ENCODE peak calls at places on chromosome 17, in four cellular contexts. Y is H1, G is GM12891, H is HepG2. V is an unnamed sample.

GRCh38 chr17:65407017-65407416 is 154.4 kb downstream of the AXIN2 start:
- DNase-seq in H (no peak), G (no peak), Y (no peak), V (no peak)

GRCh38 chr17:6546069-6546718 is 10.2 kb downstream of the PITPNM3 start:
- DNase-seq in Y (no peak), G (no peak), H (no peak), V (no peak)

GRCh38 chr17:37107406-37108083 is 158.8 kb downstream of the AATF start:
- DNase-seq in H (no peak), Y (no peak), G (no peak), V (no peak)

GRCh38 chr17:11140028-11140427 is 101.0 kb upstream of the SHISA6 start:
- DNase-seq in G (no peak), Y (no peak), H (no peak), V (no peak)

GRCh38 chr17:73613271-73613941 is 30.8 kb downstream of the SDK2 start:
- DNase-seq in G (no peak), H (no peak), Y (peak; percentile 62), V (no peak)

GRCh38 chr17:66221343-66221742 is 7.9 kb downstream of the APOH start:
- DNase-seq in H (no peak), G (no peak), Y (no peak), V (no peak)

GRCh38 chr17:2395258-2396170 is 5.3 kb downstream of the MNT start:
- DNase-seq in H (peak; percentile 30), Y (no peak), G (no peak), V (no peak)

GRCh38 chr17:18224428-18225120 is 861 bp upstream of the LLGL1 start:
- DNase-seq in G (no peak), H (peak; percentile 46), Y (peak; percentile 88), V (no peak)

GRCh38 chr17:13269196-13269595 is 251.4 kb upstream of the ELAC2 start:
- DNase-seq in Y (no peak), H (no peak), G (no peak), V (no peak)

GRCh38 chr17:2500446-2500845 is 11.2 kb downstream of the METTL16 start:
- DNase-seq in H (no peak), G (no peak), Y (no peak), V (no peak)

GRCh38 chr17:80222376-80223141 is 2.3 kb downstream of the SLC26A11 start:
- DNase-seq in Y (no peak), G (no peak), H (no peak), V (no peak)

GRCh38 chr17:41645371-41646063 is 21.1 kb upstream of the KRT17 start:
- DNase-seq in G (no peak), Y (no peak), H (peak; percentile 67), V (no peak)

GRCh38 chr17:6551909-6552768 is 4.2 kb downstream of the PITPNM3 start:
- DNase-seq in H (no peak), Y (no peak), G (no peak), V (no peak)

GRCh38 chr17:2107506-2107905 is 52.6 kb downstream of the HIC1 start:
- DNase-seq in H (no peak), G (no peak), Y (no peak), V (no peak)

GRCh38 chr17:74233937-74234336 is 20.6 kb downstream of the TTYH2 start:
- DNase-seq in Y (no peak), G (no peak), H (no peak), V (no peak)

GRCh38 chr17:37746617-37747016 is 1.8 kb upstream of the HNF1B start:
- DNase-seq in G (no peak), H (no peak), Y (no peak), V (no peak)

GRCh38 chr17:15048933-15049539 is 216.1 kb downstream of the PMP22 start:
- DNase-seq in Y (no peak), H (no peak), G (no peak), V (no peak)

GRCh38 chr17:9389116-9389515 is 186.5 kb downstream of the STX8 start:
- DNase-seq in Y (no peak), H (peak; percentile 4), G (peak; percentile 34), V (peak; percentile 32)

GRCh38 chr17:55057184-55057583 is 88.6 kb downstream of the STXBP4 start:
- DNase-seq in H (no peak), Y (no peak), G (no peak), V (no peak)

GRCh38 chr17:14268264-14268663 is 31.6 kb upstream of the CDRT15 start:
- DNase-seq in Y (no peak), H (peak; percentile 50), G (no peak), V (no peak)

GRCh38 chr17:15231851-15232516 is 33.1 kb downstream of the PMP22 start:
- DNase-seq in Y (no peak), H (no peak), G (no peak), V (no peak)

GRCh38 chr17:28350271-28350670 is 7.1 kb downstream of the POLDIP2 start:
- DNase-seq in G (no peak), Y (no peak), H (no peak), V (no peak)

GRCh38 chr17:38656959-38657823 is 17.6 kb downstream of the EPOP start:
- DNase-seq in G (no peak), H (peak; percentile 99), Y (no peak), V (no peak)

GRCh38 chr17:4136373-4136772 is 6.5 kb downstream of the ZZEF1 start:
- DNase-seq in G (no peak), H (no peak), Y (no peak), V (no peak)

GRCh38 chr17:82297280-82297803 is 20.1 kb downstream of the CD7 start:
- DNase-seq in H (no peak), G (no peak), Y (no peak), V (no peak)
- TF ChIP-seq POLR2A in H (no peak), G (no peak), Y (no peak), V (no peak)

GRCh38 chr17:29719469-29719868 is 96.8 kb upstream of the CORO6 start:
- DNase-seq in Y (no peak), H (no peak), G (no peak), V (no peak)

GRCh38 chr17:29720471-29720990 is 97.8 kb upstream of the CORO6 start:
- DNase-seq in H (no peak), Y (no peak), G (no peak), V (no peak)

GRCh38 chr17:29726721-29727252 is 104.1 kb upstream of the CORO6 start:
- DNase-seq in H (no peak), G (no peak), Y (no peak), V (no peak)

GRCh38 chr17:29722411-29723198 is 99.9 kb upstream of the CORO6 start:
- DNase-seq in Y (no peak), H (no peak), G (no peak), V (peak; percentile 31)

DNA sequence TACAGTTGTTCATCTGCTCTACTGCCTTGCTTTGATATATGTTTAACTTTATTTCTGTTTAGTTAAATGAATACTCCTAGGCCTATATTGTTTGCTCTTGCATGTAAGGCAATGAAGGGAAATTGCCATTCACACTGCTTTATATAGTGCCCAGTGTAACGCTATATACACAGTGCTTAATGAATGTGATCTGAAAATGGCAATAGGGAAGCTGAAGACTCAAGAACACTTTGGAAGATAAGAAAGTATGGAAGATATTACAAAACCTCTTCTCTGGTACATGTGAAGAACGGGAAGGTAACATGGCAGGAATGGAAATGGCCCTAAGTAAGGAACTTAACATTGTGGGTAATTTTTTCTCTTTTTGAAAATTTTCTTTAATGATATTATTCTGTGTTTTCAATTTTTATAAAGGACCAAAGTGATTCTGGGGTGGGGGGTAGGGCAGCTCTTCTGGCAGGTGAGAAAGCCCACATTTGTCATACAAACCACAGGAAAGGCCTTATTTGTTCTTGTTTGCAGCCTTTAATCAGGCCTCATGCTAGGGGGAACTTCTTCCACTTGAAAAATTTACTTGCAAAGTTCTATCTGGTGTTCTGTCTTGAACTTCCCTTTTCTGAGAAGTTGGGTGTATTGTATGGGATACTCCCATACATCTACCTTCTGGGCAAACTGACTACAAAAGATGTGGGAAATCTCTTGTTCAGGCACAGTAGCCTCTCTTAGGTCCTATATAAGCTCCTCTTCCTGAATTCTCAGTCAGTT is 100.8 kb upstream of the CORO6 start:
- DNase-seq in H (no peak), Y (no peak), G (no peak), V (no peak)
- TF ChIP-seq TAF1 in H (no peak), Y (no peak), G (no peak), V (no peak)

DNA sequence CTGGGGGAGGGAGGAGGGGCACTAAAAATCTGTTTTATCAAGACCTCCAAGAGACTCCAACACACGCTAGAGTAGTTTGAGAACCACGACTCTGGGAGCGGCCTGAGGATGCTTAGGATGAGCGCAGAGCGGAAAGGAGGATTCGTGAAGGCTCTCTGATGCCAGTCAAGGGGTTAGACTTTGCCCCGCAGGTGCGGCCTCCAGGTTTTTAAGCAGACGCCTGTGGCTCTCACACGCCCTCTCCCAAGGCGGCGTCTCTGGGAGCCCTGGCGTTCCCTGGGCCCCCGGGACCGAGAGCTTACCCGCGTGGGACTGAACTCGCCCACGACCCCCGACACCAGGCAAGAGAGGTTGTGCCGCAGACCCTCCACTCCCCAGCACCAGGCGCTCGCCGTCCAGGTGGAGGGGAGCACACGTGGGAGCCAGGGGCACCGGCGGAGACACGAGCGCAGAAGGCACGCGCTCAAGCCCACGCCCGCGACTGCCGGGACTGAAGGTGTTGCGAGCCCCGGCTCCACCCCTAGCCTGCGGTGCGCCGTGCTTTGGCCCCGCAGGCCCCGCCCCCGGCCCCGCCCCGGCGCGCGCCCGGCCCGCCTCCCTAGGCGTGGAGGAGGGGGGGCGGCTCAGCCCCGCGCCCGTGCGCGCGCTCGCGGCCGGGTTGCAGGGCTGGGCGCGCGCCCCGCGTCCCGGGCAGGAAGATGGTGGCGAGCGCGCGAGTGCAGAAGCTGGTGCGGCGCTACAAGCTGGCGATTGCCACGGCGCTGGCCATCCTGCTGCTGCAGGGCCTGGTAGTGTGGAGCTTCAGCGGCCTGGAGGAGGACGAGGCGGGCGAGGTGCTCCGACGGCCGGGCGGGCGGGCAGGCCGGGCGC is at the start of gene XYLT2:
- DNase-seq in Y (no peak), H (peak; percentile 67), G (peak; percentile 98), V (peak; percentile 95)
- TF ChIP-seq POLR2A in Y (peak; percentile 51), H (peak; percentile 64), G (peak; percentile 66), V (peak; percentile 82)

GRCh38 chr17:57295526-57296023 is 39.3 kb downstream of the MSI2 start:
- DNase-seq in G (no peak), Y (no peak), H (no peak), V (no peak)
- TF ChIP-seq TAF1 in G (no peak), Y (no peak), H (no peak), V (no peak)

GRCh38 chr17:40071720-40072480 is 9.1 kb downstream of the THRA start:
- DNase-seq in G (no peak), H (peak; percentile 46), Y (no peak), V (no peak)

GRCh38 chr17:40072481-40073346 is 9.9 kb downstream of the THRA start:
- DNase-seq in Y (no peak), H (peak; percentile 66), G (no peak), V (no peak)

GRCh38 chr17:40070644-40070894 is 7.8 kb downstream of the THRA start:
- DNase-seq in G (no peak), H (no peak), Y (no peak), V (no peak)

GRCh38 chr17:40069751-40070643 is 7.2 kb downstream of the THRA start:
- DNase-seq in G (no peak), Y (no peak), H (no peak), V (no peak)

GRCh38 chr17:40070895-40071719 is 8.3 kb downstream of the THRA start:
- DNase-seq in H (no peak), G (no peak), Y (no peak), V (no peak)
- TF ChIP-seq POLR2A in H (no peak), G (no peak), Y (no peak), V (no peak)

V was measured in GM12892.